ENCODE peak calls at places on chromosomes 13 and 19, in seven cellular contexts. X, A, M, N, J, O and Q are unnamed samples.

GRCh38 chr13:26037302-26037701 is 14.5 kb downstream of the SHISA2 start:
- DNase-seq in X (peak; percentile 43), A (no peak), M (no peak), N (no peak), J (no peak), O (no peak), Q (no peak)

GRCh38 chr13:77028202-77028601 is 1.2 kb upstream of the FBXL3 start:
- DNase-seq in X (peak; percentile 50), A (no peak), M (peak; percentile 67), N (no peak), J (no peak), O (no peak), Q (no peak)

GRCh38 chr13:24348797-24349515 is 39.6 kb downstream of the C1QTNF9 start:
- DNase-seq in X (no peak), A (no peak), M (no peak), N (no peak), J (no peak), O (no peak), Q (peak; percentile 59)

GRCh38 chr13:104875008-104875762 is 1660.3 kb downstream of the EFNB2 start:
- DNase-seq in X (no peak), A (no peak), M (no peak), N (no peak), J (no peak), O (no peak), Q (no peak)

GRCh38 chr13:112057736-112058518 is 9.0 kb upstream of the SOX1 start:
- DNase-seq in X (no peak), A (no peak), M (no peak), N (no peak), J (no peak), O (no peak), Q (no peak)

GRCh38 chr19:8261347-8261746 is 46.8 kb downstream of the CD320 start:
- DNase-seq in X (no peak), A (no peak), M (no peak), N (no peak), J (no peak), O (no peak), Q (peak; percentile 20)

GRCh38 chr19:52297601-52298358 is 811 bp downstream of the ZNF480 start:
- DNase-seq in X (peak; percentile 8), A (no peak), M (no peak), N (no peak), J (no peak), O (no peak), Q (no peak)

GRCh38 chr13:42832341-42833153 is 51.2 kb downstream of the FAM216B start:
- DNase-seq in X (peak; percentile 90), A (no peak), M (no peak), N (no peak), J (no peak), O (no peak), Q (peak; percentile 68)

GRCh38 chr13:66425741-66426140 is 804.4 kb downstream of the PCDH9 start:
- DNase-seq in X (no peak), A (no peak), M (no peak), N (no peak), J (no peak), O (no peak), Q (no peak)

GRCh38 chr13:102548811-102549210 is 48.0 kb upstream of the TPP2 start:
- DNase-seq in X (no peak), A (no peak), M (no peak), N (no peak), J (no peak), O (no peak), Q (no peak)

GRCh38 chr19:18073197-18073596 is 13.5 kb downstream of the IL12RB1 start:
- DNase-seq in X (no peak), A (no peak), M (no peak), N (no peak), J (no peak), O (no peak), Q (no peak)

GRCh38 chr13:40082644-40083043 is 427.2 kb downstream of the COG6 start:
- DNase-seq in X (peak; percentile 97), A (no peak), M (peak; percentile 60), N (no peak), J (no peak), O (no peak), Q (no peak)

GRCh38 chr13:106561551-106562170 is 6.3 kb downstream of the ARGLU1 start:
- DNase-seq in X (peak; percentile 51), A (no peak), M (no peak), N (no peak), J (no peak), O (no peak), Q (no peak)

GRCh38 chr13:53844747-53845146 is 816.1 kb downstream of the OLFM4 start:
- DNase-seq in X (no peak), A (no peak), M (no peak), N (no peak), J (no peak), O (no peak), Q (no peak)

GRCh38 chr13:37027639-37028038 is 27.1 kb downstream of the EXOSC8 start:
- DNase-seq in X (no peak), A (no peak), M (no peak), N (no peak), J (no peak), O (no peak), Q (no peak)
- H3K4me1 ChIP-seq in X (no peaks in the 10 kb centered on the region), A (no peaks in the 10 kb centered on the region), M (no peaks in the 10 kb centered on the region), N (no peaks in the 10 kb centered on the region), J (no peaks in the 10 kb centered on the region), O (no peaks in the 10 kb centered on the region), Q (no peaks in the 10 kb centered on the region)

GRCh38 chr13:87035538-87035937 is 635.6 kb upstream of the SLITRK5 start:
- DNase-seq in X (peak; percentile 0), A (no peak), M (no peak), N (no peak), J (no peak), O (no peak), Q (no peak)
- H3K4me1 ChIP-seq in X (no peaks in the 10 kb centered on the region), A (no peaks in the 10 kb centered on the region), M (no peaks in the 10 kb centered on the region), N (no peaks in the 10 kb centered on the region), J (no peaks in the 10 kb centered on the region), O (no peaks in the 10 kb centered on the region), Q (no peaks in the 10 kb centered on the region)

GRCh38 chr13:41313117-41313516 is 2.0 kb downstream of the NAA16 start:
- DNase-seq in X (no peak), A (no peak), M (no peak), N (no peak), J (no peak), O (no peak), Q (no peak)
- H3K4me1 ChIP-seq in X (peaks cover 22% of the 10 kb centered on the region), A (peaks cover 31% of the 10 kb centered on the region), M (peaks cover 34% of the 10 kb centered on the region), N (no peaks in the 10 kb centered on the region), J (peaks cover 55% of the 10 kb centered on the region), O (peaks cover 26% of the 10 kb centered on the region), Q (peaks cover 13% of the 10 kb centered on the region)

GRCh38 chr19:58386166-58386575 is 898 bp upstream of the RPS5 start:
- DNase-seq in X (no peak), A (no peak), M (no peak), N (no peak), J (no peak), O (no peak), Q (no peak)

GRCh38 chr19:58387338-58388174 is 487 bp downstream of the RPS5 start:
- DNase-seq in X (no peak), A (no peak), M (no peak), N (no peak), J (no peak), O (no peak), Q (no peak)

GRCh38 chr19:58385313-58386165 is 1.5 kb upstream of the RPS5 start:
- DNase-seq in X (no peak), A (no peak), M (no peak), N (no peak), J (no peak), O (no peak), Q (peak; percentile 58)

GRCh38 chr19:58388175-58388526 is 1.1 kb downstream of the RPS5 start:
- DNase-seq in X (no peak), A (no peak), M (no peak), N (no peak), J (no peak), O (no peak), Q (no peak)

GRCh38 chr19:58386576-58387337 is at the start of gene RPS5:
- DNase-seq in X (peak; percentile 99), A (peak; percentile 94), M (peak; percentile 99), N (peak; percentile 97), J (peak; percentile 93), O (peak; percentile 92), Q (peak; percentile 95)
- H3K4me1 ChIP-seq in X (peaks cover 13% of the 10 kb centered on the region), A (peaks cover 22% of the 10 kb centered on the region), M (peaks cover 29% of the 10 kb centered on the region), N (peaks cover 12% of the 10 kb centered on the region), J (peaks cover 61% of the 10 kb centered on the region), O (peaks cover 41% of the 10 kb centered on the region), Q (peaks cover 65% of the 10 kb centered on the region)

GRCh38 chr19:1943661-1944087 is 2.7 kb downstream of the CSNK1G2 start:
- DNase-seq in X (no peak), A (no peak), M (no peak), N (no peak), J (no peak), O (no peak), Q (no peak)
- H3K4me1 ChIP-seq in X (peaks cover 14% of the 10 kb centered on the region), A (peaks cover 25% of the 10 kb centered on the region), M (peaks cover 50% of the 10 kb centered on the region), N (peaks cover 8% of the 10 kb centered on the region), J (peaks cover 57% of the 10 kb centered on the region), O (peaks cover 34% of the 10 kb centered on the region), Q (peaks cover 66% of the 10 kb centered on the region)

GRCh38 chr19:46975918-46976782 is 43.5 kb upstream of the NPAS1 start:
- DNase-seq in X (peak; percentile 99), A (peak; percentile 94), M (peak; percentile 98), N (peak; percentile 92), J (peak; percentile 96), O (no peak), Q (peak; percentile 91)

GRCh38 chr19:46974181-46974580 is 45.5 kb upstream of the NPAS1 start:
- DNase-seq in X (no peak), A (no peak), M (no peak), N (no peak), J (no peak), O (no peak), Q (no peak)

GRCh38 chr19:46977548-46977947 is 42.1 kb upstream of the NPAS1 start:
- DNase-seq in X (no peak), A (no peak), M (no peak), N (no peak), J (no peak), O (no peak), Q (no peak)

GRCh38 chr19:46976845-46977320 is 42.8 kb upstream of the NPAS1 start:
- DNase-seq in X (peak; percentile 83), A (no peak), M (peak; percentile 80), N (no peak), J (peak; percentile 43), O (no peak), Q (no peak)

DNA sequence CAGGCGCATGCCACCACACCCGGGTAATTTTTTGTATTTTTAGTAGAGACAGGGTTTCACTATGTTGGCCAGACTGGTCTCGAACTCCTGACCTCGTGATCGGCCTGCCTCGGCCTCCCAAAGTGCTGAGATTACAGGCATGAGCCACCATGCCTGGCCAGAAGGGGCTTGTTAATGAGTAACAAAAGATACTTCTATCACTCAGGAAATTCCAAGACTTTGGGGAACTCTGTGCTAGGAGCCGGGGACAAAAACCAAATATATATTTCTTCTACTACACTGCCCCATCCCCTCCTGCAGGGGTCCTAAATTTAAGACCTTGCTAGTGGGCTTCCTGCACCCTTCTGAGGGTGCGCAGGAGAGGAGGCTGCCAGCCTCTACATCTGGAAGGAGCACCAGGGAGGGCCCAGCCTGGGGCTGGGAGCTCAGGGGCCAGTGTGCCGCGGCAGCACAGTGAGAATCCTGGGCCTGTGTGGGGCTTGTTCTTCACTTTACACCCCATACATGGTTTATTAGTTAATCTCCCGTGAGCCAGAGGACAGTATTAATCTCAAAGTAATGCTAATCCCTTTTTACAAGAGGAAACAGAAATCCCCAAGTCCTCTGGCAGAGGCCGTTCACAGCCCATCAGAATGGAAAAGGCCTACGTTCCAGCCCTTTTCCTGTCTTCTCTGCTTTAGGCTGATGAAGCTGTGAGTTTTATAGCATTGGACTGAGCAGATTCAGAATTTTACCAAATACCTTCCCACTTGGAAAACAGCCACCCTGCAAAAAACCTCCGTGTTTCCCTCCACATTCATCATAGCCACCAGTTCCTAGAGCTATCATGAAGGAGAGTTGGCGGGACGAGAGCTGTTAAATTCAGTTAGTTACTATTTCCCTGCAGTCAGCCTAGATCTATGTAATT is 44.4 kb upstream of the NPAS1 start:
- DNase-seq in X (peak; percentile 55), A (no peak), M (no peak), N (no peak), J (no peak), O (no peak), Q (no peak)
- H3K4me1 ChIP-seq in X (peaks cover 28% of the 10 kb centered on the region), A (peaks cover 68% of the 10 kb centered on the region), M (peaks cover 98% of the 10 kb centered on the region), N (peaks cover 13% of the 10 kb centered on the region), J (peaks cover 92% of the 10 kb centered on the region), O (peaks cover 16% of the 10 kb centered on the region), Q (peaks cover 48% of the 10 kb centered on the region)